ENCODE peak calls at places on chromosome 13, in five cellular contexts. Q, J, F, W and V are unnamed samples.

GRCh38 chr13:112699318-112699918 is 9.6 kb downstream of the ATP11A start:
- DNase-seq in W (no peak), J (no peak), Q (no peak), F (no peak), V (no peak)

GRCh38 chr13:74306496-74306895 is 172.3 kb upstream of the KLF12 start:
- DNase-seq in Q (peak; percentile 23), W (no peak), F (no peak), J (peak; percentile 66), V (no peak)

GRCh38 chr13:25111557-25111956 is 15.6 kb downstream of the PABPC3 start:
- DNase-seq in Q (peak; percentile 31), F (no peak), J (no peak), W (no peak), V (no peak)

GRCh38 chr13:100495455-100495854 is 93.1 kb downstream of the GGACT start:
- DNase-seq in F (no peak), J (no peak), W (no peak), Q (no peak), V (no peak)

GRCh38 chr13:50613356-50613831 is 230.1 kb downstream of the DLEU7 start:
- DNase-seq in J (peak; percentile 49), W (peak; percentile 51), F (no peak), Q (no peak), V (no peak)

GRCh38 chr13:112124100-112124499 is 57.2 kb downstream of the SOX1 start:
- DNase-seq in Q (no peak), W (no peak), F (no peak), J (no peak), V (no peak)

GRCh38 chr13:26019881-26020535 is 31.8 kb downstream of the SHISA2 start:
- DNase-seq in J (peak; percentile 74), W (no peak), F (no peak), Q (peak; percentile 72), V (peak; percentile 6)

GRCh38 chr13:25912961-25913360 is 138.9 kb downstream of the SHISA2 start:
- DNase-seq in J (no peak), Q (no peak), F (no peak), W (no peak), V (no peak)

GRCh38 chr13:45393941-45394570 is 24.1 kb downstream of the SLC25A30 start:
- DNase-seq in Q (no peak), F (no peak), J (peak; percentile 56), W (no peak), V (no peak)

GRCh38 chr13:26168276-26168814 is 53.8 kb downstream of the RNF6 start:
- DNase-seq in Q (peak; percentile 5), W (no peak), F (no peak), J (peak; percentile 38), V (no peak)

GRCh38 chr13:50911937-50912624 is 2.5 kb downstream of the RNASEH2B start:
- DNase-seq in W (peak; percentile 84), J (peak; percentile 97), Q (peak; percentile 87), F (peak; percentile 86), V (peak; percentile 79)

GRCh38 chr13:40694426-40694825 is 28.0 kb upstream of the FOXO1 start:
- DNase-seq in J (no peak), Q (no peak), W (no peak), F (no peak), V (no peak)

GRCh38 chr13:83515267-83515666 is 367.0 kb downstream of the SLITRK1 start:
- DNase-seq in Q (peak; percentile 36), F (no peak), W (no peak), J (peak; percentile 69), V (no peak)

GRCh38 chr13:22047082-22047784 is 376.4 kb downstream of the FGF9 start:
- DNase-seq in W (no peak), Q (no peak), J (peak; percentile 1), F (no peak), V (peak; percentile 4)

GRCh38 chr13:113854238-113855011 is 9.5 kb downstream of the GAS6 start:
- DNase-seq in W (peak; percentile 63), Q (no peak), F (no peak), J (peak; percentile 79), V (no peak)

GRCh38 chr13:101452519-101453485 is at the start of gene ITGBL1:
- DNase-seq in F (peak; percentile 23), Q (no peak), J (peak; percentile 50), W (no peak), V (no peak)

GRCh38 chr13:96967248-96967745 is 27.0 kb downstream of the OXGR1 start:
- DNase-seq in F (no peak), J (no peak), W (no peak), Q (no peak), V (no peak)

DNA sequence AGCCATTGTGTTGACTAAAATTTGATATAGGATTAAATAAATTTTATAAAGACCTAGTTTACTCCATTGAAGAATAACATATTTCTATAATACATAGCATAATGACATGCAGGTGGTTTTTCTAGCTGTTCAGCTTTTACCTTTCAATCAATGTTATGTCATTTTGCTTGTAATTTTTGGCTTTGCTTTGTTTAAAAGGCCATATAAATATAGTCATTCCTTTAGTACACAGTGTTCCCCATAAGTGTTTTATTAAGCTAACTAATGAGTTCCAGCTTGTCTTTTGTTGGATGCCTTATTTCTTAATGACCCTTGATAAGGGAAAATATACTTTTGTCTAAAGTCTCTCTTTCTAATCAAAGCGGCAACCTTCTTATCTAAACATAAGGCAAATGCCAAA is 906.3 kb upstream of the GPC6 start:
- DNase-seq in W (no peak), F (no peak), Q (no peak), J (peak; percentile 12), V (no peak)
- H3K27ac ChIP-seq in W (no peak overlapping the region), F (no peak overlapping the region), Q (no peak overlapping the region), J (no peak overlapping the region), V (no peak overlapping the region)

GRCh38 chr13:30255696-30256095 is 51.7 kb downstream of the KATNAL1 start:
- DNase-seq in J (peak; percentile 33), Q (no peak), W (no peak), F (no peak), V (no peak)
- TF ChIP-seq CTCF in J (no peak), Q (no peak), W (no peak), F (peak; percentile 31), V (no peak)

GRCh38 chr13:32504263-32504662 is 34.3 kb downstream of the N4BP2L2 start:
- DNase-seq in W (no peak), F (no peak), J (no peak), Q (no peak), V (no peak)
- H3K27ac ChIP-seq in W (no peak overlapping the region), F (no peak overlapping the region), J (no peak overlapping the region), Q (no peak overlapping the region), V (no peak overlapping the region)

GRCh38 chr13:70613295-70613694 is 505.0 kb upstream of the KLHL1 start:
- DNase-seq in J (peak; percentile 28), Q (no peak), F (no peak), W (no peak), V (no peak)
- TF ChIP-seq CTCF in J (no peak), Q (no peak), F (no peak), W (no peak), V (no peak)